ENCODE peak calls at places on chromosomes 1 and 21, in seven cellular contexts. O is pancreas; P is ovary; X is PC-3; Z is tibial artery; A is AG04450; L is CD4-positive, CD25-positive, alpha-beta regulatory T cell. T is an unnamed sample.

GRCh38 chr21:45950740-45951515 is 30.6 kb upstream of the COL6A1 start:
- DNase-seq in O (peak), P (peak), X (peak), Z (peak), A (no peak), L (no peak), T (peak)

GRCh38 chr1:229199892-229200291 is 71.0 kb upstream of the RAB4A start:
- DNase-seq in O (no peak), P (no peak), X (peak), Z (no peak), A (no peak), L (peak), T (peak)

GRCh38 chr1:160428655-160429054 is 28.3 kb downstream of the VANGL2 start:
- DNase-seq in O (peak), P (no peak), X (peak), Z (no peak), A (peak), L (peak), T (peak)

GRCh38 chr21:42486551-42486950 is 9.5 kb downstream of the RSPH1 start:
- DNase-seq in O (no peak), P (no peak), X (no peak), Z (no peak), A (no peak), L (no peak), T (no peak)

GRCh38 chr21:27423906-27424595 is 457.2 kb upstream of the ADAMTS5 start:
- DNase-seq in O (no peak), P (no peak), X (no peak), Z (no peak), A (peak), L (no peak), T (no peak)

GRCh38 chr1:163912491-163912890 is 590.7 kb downstream of the NUF2 start:
- DNase-seq in O (no peak), P (no peak), X (no peak), Z (no peak), A (no peak), L (no peak), T (no peak)

GRCh38 chr1:20981903-20982695 is 194.6 kb downstream of the EIF4G3 start:
- DNase-seq in O (no peak), P (no peak), X (peak), Z (no peak), A (no peak), L (no peak), T (no peak)

GRCh38 chr1:33130297-33130696 is 49.3 kb downstream of the AZIN2 start:
- DNase-seq in O (no peak), P (no peak), X (no peak), Z (no peak), A (no peak), L (no peak), T (no peak)

GRCh38 chr1:28668956-28669719 is 554 bp downstream of the GMEB1 start:
- DNase-seq in O (peak), P (peak), X (peak), Z (peak), A (no peak), L (peak), T (peak)

GRCh38 chr1:2347409-2347785 is 44.0 kb downstream of the MORN1 start:
- DNase-seq in O (no peak), P (no peak), X (no peak), Z (peak), A (no peak), L (no peak), T (no peak)

GRCh38 chr1:223887724-223888428 is 42.1 kb upstream of the TP53BP2 start:
- DNase-seq in O (peak), P (no peak), X (peak), Z (peak), A (peak), L (no peak), T (peak)

GRCh38 chr1:34371829-34372532 is 195.3 kb downstream of the C1orf94 start:
- DNase-seq in O (no peak), P (no peak), X (no peak), Z (no peak), A (no peak), L (no peak), T (no peak)

GRCh38 chr1:171122903-171123302 is 32.2 kb downstream of the FMO3 start:
- DNase-seq in O (no peak), P (no peak), X (no peak), Z (no peak), A (no peak), L (no peak), T (no peak)

GRCh38 chr1:30605441-30605920 is 117.9 kb downstream of the MATN1 start:
- DNase-seq in O (no peak), P (no peak), X (no peak), Z (peak), A (no peak), L (no peak), T (no peak)

GRCh38 chr1:46407636-46408035 is 13.5 kb downstream of the FAAH start:
- DNase-seq in O (no peak), P (no peak), X (no peak), Z (no peak), A (no peak), L (no peak), T (no peak)

GRCh38 chr1:30489737-30490389 is 233.5 kb downstream of the MATN1 start:
- DNase-seq in O (no peak), P (no peak), X (no peak), Z (peak), A (no peak), L (no peak), T (no peak)

GRCh38 chr1:225454067-225454618 is 26.3 kb upstream of the LBR start:
- DNase-seq in O (no peak), P (no peak), X (peak), Z (peak), A (no peak), L (no peak), T (peak)

GRCh38 chr1:85153149-85153891 is 47.5 kb downstream of the SYDE2 start:
- DNase-seq in O (no peak), P (no peak), X (no peak), Z (no peak), A (no peak), L (no peak), T (no peak)

GRCh38 chr1:180571060-180571831 is 12.5 kb downstream of the OVAAL start:
- DNase-seq in O (no peak), P (no peak), X (peak), Z (no peak), A (no peak), L (no peak), T (no peak)

GRCh38 chr1:6700853-6701436 is 671 bp downstream of the DNAJC11 start:
- DNase-seq in O (no peak), P (no peak), X (no peak), Z (no peak), A (no peak), L (no peak), T (no peak)

GRCh38 chr1:27368872-27369703 is 2.3 kb upstream of the MAP3K6 start:
- DNase-seq in O (no peak), P (no peak), X (peak), Z (no peak), A (no peak), L (no peak), T (no peak)

GRCh38 chr1:156618853-156619581 is at the start of gene HAPLN2:
- DNase-seq in O (peak), P (no peak), X (peak), Z (no peak), A (no peak), L (no peak), T (no peak)

GRCh38 chr1:155126494-155127104 is 1.1 kb upstream of the EFNA1 start:
- DNase-seq in O (peak), P (no peak), X (no peak), Z (peak), A (no peak), L (peak), T (peak)

GRCh38 chr1:29958271-29958670 is 721.9 kb downstream of the PTPRU start:
- DNase-seq in O (no peak), P (no peak), X (no peak), Z (peak), A (no peak), L (no peak), T (no peak)

GRCh38 chr1:185400057-185400456 is 83.0 kb upstream of the IVNS1ABP start:
- DNase-seq in O (no peak), P (no peak), X (peak), Z (no peak), A (peak), L (no peak), T (no peak)

GRCh38 chr21:41995577-41995976 is 14.6 kb downstream of the ZBTB21 start:
- DNase-seq in O (no peak), P (no peak), X (no peak), Z (no peak), A (no peak), L (no peak), T (no peak)

GRCh38 chr1:177181631-177182291 is 11.0 kb downstream of the BRINP2 start:
- DNase-seq in O (peak), P (peak), X (peak), Z (peak), A (no peak), L (no peak), T (peak)

GRCh38 chr1:183218981-183219621 is 33.0 kb downstream of the LAMC2 start:
- DNase-seq in O (no peak), P (peak), X (no peak), Z (peak), A (no peak), L (peak), T (peak)

GRCh38 chr1:197920345-197921117 is 3.4 kb downstream of the LHX9 start:
- DNase-seq in O (no peak), P (no peak), X (no peak), Z (no peak), A (no peak), L (no peak), T (no peak)

GRCh38 chr1:76147917-76148316 is 73.4 kb downstream of the ST6GALNAC3 start:
- DNase-seq in O (no peak), P (no peak), X (no peak), Z (no peak), A (no peak), L (no peak), T (no peak)

GRCh38 chr1:21869620-21870121 is 57.6 kb downstream of the LDLRAD2 start:
- DNase-seq in O (peak), P (peak), X (peak), Z (peak), A (peak), L (no peak), T (peak)

GRCh38 chr1:117964290-117965038 is 34.9 kb downstream of the WDR3 start:
- DNase-seq in O (no peak), P (no peak), X (no peak), Z (no peak), A (no peak), L (no peak), T (no peak)

GRCh38 chr1:117971777-117972176 is 42.2 kb downstream of the WDR3 start:
- DNase-seq in O (no peak), P (no peak), X (no peak), Z (no peak), A (no peak), L (no peak), T (no peak)

GRCh38 chr1:117970251-117970650 is 40.7 kb downstream of the WDR3 start:
- DNase-seq in O (no peak), P (no peak), X (no peak), Z (no peak), A (no peak), L (no peak), T (no peak)

GRCh38 chr1:117967472-117967871 is 37.9 kb downstream of the WDR3 start:
- DNase-seq in O (no peak), P (no peak), X (peak), Z (no peak), A (peak), L (no peak), T (no peak)

DNA sequence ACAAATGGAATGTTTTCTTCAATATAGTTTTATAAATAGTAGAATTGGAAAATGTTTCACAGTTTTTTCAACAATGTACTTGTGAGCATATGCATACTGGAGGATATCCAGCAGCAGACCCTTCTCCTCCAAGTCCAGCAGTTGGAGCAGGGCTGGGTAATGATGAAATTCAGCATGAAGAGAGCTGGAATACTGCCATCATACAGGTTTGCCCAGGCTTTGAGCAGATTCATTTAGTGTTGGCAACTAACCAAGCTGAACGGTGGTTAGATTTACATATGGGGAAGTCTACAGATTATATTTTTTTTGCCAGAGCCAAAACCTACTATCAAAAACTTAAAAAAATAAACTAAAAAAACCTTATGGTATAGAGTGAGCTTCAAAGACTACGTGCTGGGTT is 38.4 kb downstream of the WDR3 start:
- DNase-seq in O (no peak), P (no peak), X (no peak), Z (no peak), A (no peak), L (no peak), T (no peak)
- H3K27ac ChIP-seq in O (no peak), P (no peak), X (no peak), Z (no peak), A (no peak), L (no peak), T (no peak)

DNA sequence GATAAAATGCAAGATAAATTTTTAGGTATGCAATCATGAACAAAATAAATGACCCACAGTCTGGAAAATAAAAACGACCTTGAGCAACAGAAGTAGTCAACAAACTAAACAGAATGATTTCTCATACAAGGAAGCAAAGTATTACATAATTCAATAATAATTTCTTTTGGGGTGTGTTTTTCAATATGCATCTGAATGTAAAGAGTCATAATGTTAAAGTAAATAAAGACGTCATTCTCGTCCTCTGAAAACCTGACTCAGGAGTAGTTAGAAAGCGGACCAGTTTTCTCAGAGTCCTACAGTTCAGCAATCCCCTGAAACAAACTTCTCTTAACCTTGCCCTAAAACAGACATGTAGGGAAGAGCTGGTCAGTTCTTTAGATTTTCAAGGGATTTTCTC is 18.6 kb downstream of the CDC42BPA start:
- DNase-seq in O (no peak), P (no peak), X (peak), Z (no peak), A (no peak), L (no peak), T (no peak)
- H3K27ac ChIP-seq in O (peak), P (no peak), X (peak), Z (peak), A (peak), L (no peak), T (peak)

GRCh38 chr1:8360493-8361197 is 42.7 kb downstream of the SLC45A1 start:
- DNase-seq in O (no peak), P (no peak), X (no peak), Z (no peak), A (no peak), L (no peak), T (no peak)

GRCh38 chr1:8362701-8363101 is 44.8 kb downstream of the SLC45A1 start:
- DNase-seq in O (no peak), P (no peak), X (no peak), Z (peak), A (no peak), L (no peak), T (no peak)

GRCh38 chr1:8363186-8363585 is 45.3 kb downstream of the SLC45A1 start:
- DNase-seq in O (no peak), P (no peak), X (no peak), Z (peak), A (no peak), L (no peak), T (no peak)

GRCh38 chr1:8359617-8360481 is 41.9 kb downstream of the SLC45A1 start:
- DNase-seq in O (no peak), P (peak), X (no peak), Z (no peak), A (no peak), L (no peak), T (no peak)

DNA sequence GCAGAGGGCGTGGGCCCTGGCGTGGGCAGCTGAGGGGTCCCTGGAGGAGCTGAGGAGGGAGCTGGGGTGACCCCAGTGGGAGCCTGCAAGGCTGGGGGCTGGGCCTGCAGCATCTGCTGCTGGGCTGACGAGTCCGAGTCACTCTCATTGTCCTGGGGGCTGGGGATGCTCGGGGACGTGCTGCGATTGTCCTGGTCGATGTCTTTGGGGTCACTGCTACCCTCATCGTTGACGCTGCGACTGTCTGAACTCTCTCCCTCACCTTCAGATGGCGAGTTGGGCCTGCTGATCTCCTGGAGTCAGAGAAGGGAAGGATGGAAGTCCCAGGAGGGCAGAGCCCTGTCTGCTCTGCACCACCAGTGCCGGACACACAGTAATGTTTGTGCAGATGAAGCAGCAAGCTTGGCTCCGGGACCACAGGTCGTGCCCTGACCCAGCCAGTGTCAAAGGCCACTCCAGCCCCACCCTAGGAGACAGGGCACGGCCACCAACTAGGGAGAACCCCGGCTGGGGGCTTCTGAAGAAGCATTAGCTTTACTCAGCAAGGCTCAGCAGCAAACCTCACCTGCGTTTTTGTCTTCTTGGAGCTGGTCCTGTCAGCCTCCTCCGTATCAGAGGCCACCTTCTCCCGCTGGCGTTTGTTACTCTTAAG is 43.4 kb downstream of the SLC45A1 start:
- DNase-seq in O (no peak), P (no peak), X (no peak), Z (no peak), A (no peak), L (no peak), T (no peak)
- H3K27ac ChIP-seq in O (no peak), P (no peak), X (no peak), Z (no peak), A (no peak), L (no peak), T (peak)

GRCh38 chr1:9655836-9656235 is 4.3 kb downstream of the PIK3CD start:
- DNase-seq in O (no peak), P (no peak), X (no peak), Z (no peak), A (no peak), L (no peak), T (no peak)
- H3K27ac ChIP-seq in O (no peak), P (no peak), X (no peak), Z (no peak), A (no peak), L (peak), T (no peak)

DNA sequence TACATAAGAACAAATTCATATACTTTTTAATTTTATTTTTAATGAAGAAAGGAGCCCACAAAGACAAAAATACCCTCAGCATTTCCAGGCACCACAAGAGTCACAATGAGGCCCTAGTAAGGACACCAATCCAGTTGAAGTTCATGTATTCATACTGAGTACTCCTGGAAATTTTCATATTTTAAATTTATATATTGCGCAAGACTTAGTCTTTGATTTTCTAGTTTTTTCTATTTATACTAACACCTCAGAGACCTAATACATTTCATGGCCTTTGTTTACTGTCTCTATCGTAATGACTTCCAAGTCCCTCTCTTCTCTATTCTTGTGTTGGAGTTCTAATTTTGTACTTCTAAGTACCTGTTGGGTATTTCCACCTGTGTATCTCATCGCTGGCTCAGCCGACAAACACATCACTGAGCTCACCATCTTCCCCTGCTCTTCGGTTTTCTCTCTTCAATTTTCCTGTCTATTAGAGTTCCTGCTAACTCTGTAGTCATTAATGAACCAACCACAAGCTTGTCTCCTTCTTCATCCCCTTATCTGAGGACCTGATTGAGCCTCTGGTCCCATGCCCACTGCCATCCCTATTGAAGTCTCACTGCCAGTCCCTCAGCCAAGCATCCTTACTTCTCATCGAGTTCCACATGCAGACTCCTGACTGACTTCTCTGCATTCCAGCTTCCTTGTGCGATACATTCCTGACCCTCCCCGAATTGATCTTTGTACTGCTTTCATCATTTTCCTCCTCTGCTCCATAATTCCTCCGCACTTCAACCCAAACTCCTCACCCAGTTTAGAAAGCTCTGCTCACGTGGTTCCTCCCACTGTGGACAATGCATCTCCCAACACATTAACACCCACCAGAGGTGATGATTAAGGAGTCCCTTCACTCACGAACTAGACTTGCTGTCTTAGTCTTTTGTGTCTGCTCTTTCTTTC is 17.3 kb upstream of the IRF2BP2 start:
- DNase-seq in O (no peak), P (no peak), X (no peak), Z (no peak), A (no peak), L (no peak), T (no peak)
- H3K27ac ChIP-seq in O (no peak), P (no peak), X (peak), Z (no peak), A (peak), L (no peak), T (no peak)

DNA sequence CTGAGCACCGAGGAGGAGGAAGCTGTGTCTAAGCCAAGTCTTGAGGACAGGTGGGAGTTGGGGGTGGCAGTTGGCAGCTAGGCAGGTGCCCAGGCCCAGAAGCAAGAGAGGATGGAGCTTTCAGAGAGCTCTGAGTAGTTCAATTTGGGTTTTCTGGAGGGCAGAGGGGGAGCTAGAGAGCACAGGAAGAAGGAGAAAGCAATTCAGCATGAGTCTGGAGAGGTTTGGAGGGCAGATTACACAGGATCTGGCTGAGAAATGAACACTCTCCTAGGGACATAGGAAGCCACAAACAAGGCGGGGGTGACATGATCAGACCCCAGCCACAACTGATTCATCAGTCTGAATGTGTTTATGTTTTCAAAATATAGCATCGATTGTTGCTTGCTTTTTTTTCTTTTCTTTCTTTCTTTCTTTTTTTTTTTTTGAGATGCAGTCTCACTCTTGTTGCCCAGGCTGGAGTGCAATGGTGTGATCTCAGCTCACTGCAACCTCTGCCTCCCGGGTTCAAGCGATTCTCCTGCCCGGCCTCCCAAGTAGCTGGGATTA is 23.8 kb downstream of the PTPRF start:
- DNase-seq in O (no peak), P (no peak), X (peak), Z (no peak), A (no peak), L (no peak), T (no peak)
- H3K27ac ChIP-seq in O (peak), P (no peak), X (no peak), Z (no peak), A (no peak), L (no peak), T (peak)